ENCODE peak calls at places on chromosomes 12 and 14, in nine cellular contexts. I is tibial artery, W is mucosa of descending colon, M is lower lobe of right lung, K is fibroblast of pulmonary artery, C is psoas muscle, V is AG09309, E is DND-41, B is A673. O is an unnamed sample.

GRCh38 chr14:95206534-95206933 is 49.2 kb upstream of the DICER1 start:
- DNase-seq in M (no peak), I (no peak), E (no peak), W (no peak), V (no peak), B (no peak), K (no peak), C (no peak), O (no peak)

GRCh38 chr12:62522984-62523383 is 56.4 kb downstream of the MON2 start:
- DNase-seq in K (peak), V (no peak), I (no peak), W (no peak), M (no peak), B (peak), E (no peak), C (no peak), O (no peak)

GRCh38 chr12:2681426-2682205 is 113.2 kb upstream of the FKBP4 start:
- DNase-seq in I (no peak), M (no peak), E (no peak), V (no peak), B (no peak), W (no peak), C (no peak), K (no peak), O (no peak)

GRCh38 chr12:1869145-1869544 is 48.8 kb downstream of the LRTM2 start:
- DNase-seq in C (no peak), M (no peak), V (no peak), K (no peak), W (no peak), E (no peak), B (no peak), I (peak), O (no peak)

GRCh38 chr12:120799417-120800045 is 73.9 kb downstream of the ACADS start:
- DNase-seq in C (no peak), M (no peak), K (no peak), V (no peak), W (no peak), I (no peak), B (no peak), E (no peak), O (no peak)

GRCh38 chr12:94769040-94769420 is 118.7 kb upstream of the TMCC3 start:
- DNase-seq in K (no peak), V (no peak), M (no peak), E (no peak), I (no peak), C (no peak), B (no peak), W (no peak), O (no peak)

GRCh38 chr12:2643736-2644135 is 151.0 kb upstream of the FKBP4 start:
- DNase-seq in E (no peak), B (no peak), C (no peak), V (no peak), K (no peak), I (peak), M (no peak), W (no peak), O (no peak)

GRCh38 chr12:55072093-55072492 is 52.3 kb downstream of the NEUROD4 start:
- DNase-seq in W (peak), E (peak), V (no peak), C (peak), M (peak), K (peak), B (peak), I (no peak), O (no peak)

GRCh38 chr12:107487011-107487680 is 198.5 kb upstream of the PWP1 start:
- DNase-seq in V (no peak), I (no peak), C (no peak), E (no peak), M (no peak), W (no peak), K (no peak), B (no peak), O (no peak)

GRCh38 chr12:116880817-116881324 is 370 bp downstream of the HRK start:
- DNase-seq in E (no peak), C (peak), M (no peak), K (peak), W (peak), I (no peak), B (peak), V (no peak), O (no peak)

GRCh38 chr12:116881867-116882507 is 746 bp upstream of the HRK start:
- DNase-seq in C (no peak), W (no peak), B (no peak), I (no peak), M (no peak), V (no peak), K (no peak), E (no peak), O (no peak)

GRCh38 chr12:116880213-116880816 is 926 bp downstream of the HRK start:
- DNase-seq in E (no peak), V (no peak), W (no peak), C (no peak), K (no peak), B (no peak), M (no peak), I (no peak), O (no peak)

GRCh38 chr12:116881325-116881866 is at the start of gene HRK:
- DNase-seq in V (no peak), I (no peak), C (no peak), B (peak), E (no peak), M (no peak), K (no peak), W (no peak), O (no peak)

DNA sequence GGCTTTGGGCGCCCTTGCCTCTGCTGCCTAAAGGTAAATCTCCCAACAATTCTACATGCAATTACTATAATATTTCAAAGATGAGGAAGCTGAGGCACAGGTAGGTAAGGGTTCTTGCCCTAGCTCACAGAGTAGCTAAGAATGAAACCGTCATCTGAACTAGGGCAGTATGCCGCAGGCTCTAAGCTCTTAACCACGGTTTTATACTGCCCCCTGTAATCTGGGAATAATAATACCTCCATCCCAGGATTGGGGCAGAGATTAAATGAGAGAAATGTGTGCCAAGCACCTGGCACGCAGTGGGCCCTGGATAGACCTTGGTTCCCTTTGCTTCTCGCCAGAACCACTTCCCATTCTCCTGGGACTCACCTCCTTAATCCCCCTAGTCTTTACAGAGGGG is 1.5 kb upstream of the HRK start:
- DNase-seq in W (no peak), C (no peak), V (no peak), M (no peak), B (peak), K (peak), I (no peak), E (no peak), O (no peak)
- TF ChIP-seq CTCF in W (no peak), C (no peak), V (peak), M (peak), B (peak), K (peak), I (peak), E (no peak), O (peak)

GRCh38 chr12:66149702-66150398 is 19.3 kb upstream of the LLPH start:
- DNase-seq in C (no peak), K (no peak), E (no peak), I (no peak), B (peak), V (no peak), M (peak), W (peak), O (no peak)
- TF ChIP-seq CTCF in C (no peak), K (peak), E (peak), I (no peak), B (peak), V (peak), M (peak), W (no peak), O (peak)

DNA sequence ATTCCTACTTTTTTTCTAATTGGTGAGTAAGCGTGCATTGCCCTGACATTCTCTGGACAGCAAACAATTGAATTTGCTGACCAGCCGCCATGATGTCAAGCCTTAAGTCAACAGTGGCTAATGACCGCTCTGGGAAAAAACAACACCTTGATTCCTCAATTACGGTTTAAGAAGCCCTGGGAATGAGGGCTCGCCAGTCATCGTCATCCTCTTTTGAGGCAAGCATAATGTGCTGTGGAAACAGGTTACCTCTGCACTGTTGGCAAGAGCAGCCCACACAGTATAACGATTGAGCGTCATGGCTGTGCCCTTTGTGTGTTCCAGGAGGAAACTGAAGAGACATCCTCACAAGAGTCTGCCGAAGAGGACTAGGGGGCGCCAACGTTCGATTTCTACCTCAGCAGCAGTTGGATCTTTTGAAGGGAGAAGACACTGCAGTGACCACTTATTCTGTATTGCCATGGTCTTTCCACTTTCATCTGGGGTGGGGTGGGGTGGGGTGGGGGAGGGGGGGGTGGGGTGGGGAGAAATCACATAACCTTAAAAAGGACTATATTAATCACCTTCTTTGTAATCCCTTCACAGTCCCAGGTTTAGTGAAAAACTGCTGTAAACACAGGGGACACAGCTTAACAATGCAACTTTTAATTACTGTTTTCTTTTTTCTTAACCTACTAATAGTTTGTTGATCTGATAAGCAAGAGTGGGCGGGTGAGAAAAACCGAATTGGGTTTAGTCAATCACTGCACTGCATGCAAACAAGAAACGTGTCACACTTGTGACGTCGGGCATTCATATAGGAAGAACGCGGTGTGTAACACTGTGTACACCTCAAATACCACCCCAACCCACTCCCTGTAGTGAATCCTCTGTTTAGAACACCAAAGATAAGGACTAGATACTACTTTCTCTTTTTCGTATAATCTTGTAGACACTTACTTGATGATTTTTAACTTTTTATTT is 138.9 kb downstream of the HMGA2 start:
- DNase-seq in C (no peak), M (no peak), V (no peak), K (no peak), W (no peak), I (no peak), E (peak), B (peak), O (no peak)
- TF ChIP-seq CTCF in C (no peak), M (no peak), V (peak), K (no peak), W (no peak), I (no peak), E (peak), B (peak), O (peak)

DNA sequence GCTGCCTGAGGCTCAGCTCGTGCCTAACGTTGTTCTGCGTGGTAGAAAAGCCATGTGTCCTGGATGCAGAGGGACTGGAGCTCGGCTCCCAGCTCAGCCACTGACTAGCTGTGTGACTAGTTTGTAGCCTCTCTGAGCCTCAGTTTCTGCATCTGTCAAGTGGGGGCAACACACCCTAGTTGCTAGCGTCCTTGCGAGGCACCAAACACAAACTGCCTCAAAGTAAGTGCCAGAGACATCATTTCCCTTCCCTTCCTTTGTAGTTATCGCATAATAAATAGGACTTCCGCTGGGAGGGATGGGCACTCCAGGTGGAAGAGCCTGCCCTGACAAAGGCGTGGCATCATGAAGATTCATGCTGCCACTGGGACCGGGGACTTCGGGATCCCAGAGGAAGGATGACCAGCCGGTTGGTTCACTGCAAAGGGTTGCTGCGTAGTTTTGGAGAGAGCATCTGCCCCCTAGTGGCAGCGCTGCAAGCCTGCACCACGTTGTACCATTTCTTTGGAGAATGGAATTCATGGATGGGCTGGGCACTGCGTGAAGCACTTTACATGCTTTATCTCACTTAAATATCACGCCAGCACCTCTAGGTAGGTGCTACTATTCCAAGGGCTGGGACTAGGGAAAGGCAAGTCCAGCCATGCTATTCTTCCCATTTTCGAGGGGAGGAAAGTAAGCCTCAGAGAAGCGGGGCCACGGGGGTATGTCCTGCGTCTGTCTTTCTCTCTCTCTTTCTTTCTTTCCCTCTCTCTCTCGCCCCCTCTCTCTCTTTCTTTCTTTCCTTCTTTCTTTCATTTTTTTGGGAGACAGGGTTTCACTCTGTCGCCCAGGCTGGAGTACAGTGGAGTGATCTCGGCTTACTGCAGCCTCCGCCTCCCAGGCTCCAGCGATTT is 4.6 kb downstream of the CCDC197 start:
- DNase-seq in I (no peak), C (peak), M (peak), B (peak), V (no peak), W (peak), K (peak), E (peak), O (no peak)
- TF ChIP-seq CTCF in I (peak), C (peak), M (peak), B (peak), V (peak), W (peak), K (peak), E (peak), O (peak)

O was measured in chondrocyte.